ENCODE peak calls at places on chromosomes 1 and 21, in six cellular contexts. C, M, X, D, B and G are unnamed samples.
A peak's percentile ranks its signal among the peaks of the same experiment; 100 is the strongest.

GRCh38 chr1:85585845-85586244 is 5.3 kb downstream of the CCN1 start:
- DNase-seq in B (no peak), C (no peak), M (no peak), D (peak; percentile 34), X (no peak), G (no peak)

GRCh38 chr1:77424236-77424635 is 142.4 kb downstream of the AK5 start:
- DNase-seq in X (no peak), M (no peak), B (no peak), C (no peak), D (no peak), G (no peak)

GRCh38 chr1:83043192-83043591 is 955.7 kb downstream of the TTLL7 start:
- DNase-seq in D (no peak), X (no peak), M (no peak), C (no peak), B (no peak), G (no peak)

GRCh38 chr1:71490432-71490831 is 409.6 kb upstream of the ZRANB2 start:
- DNase-seq in B (no peak), M (no peak), X (no peak), D (no peak), C (no peak), G (no peak)

GRCh38 chr1:184051138-184051484 is 419 bp upstream of the TSEN15 start:
- DNase-seq in C (no peak), D (no peak), B (no peak), M (no peak), X (no peak), G (no peak)

GRCh38 chr21:45491056-45491455 is 51.2 kb downstream of the SLC19A1 start:
- DNase-seq in B (no peak), C (no peak), M (no peak), D (no peak), X (no peak), G (no peak)

GRCh38 chr1:169466259-169467230 is 19.2 kb downstream of the SLC19A2 start:
- DNase-seq in X (no peak), C (no peak), M (peak; percentile 22), D (no peak), B (no peak), G (no peak)

GRCh38 chr1:52641307-52641706 is 8.3 kb downstream of the SHISAL2A start:
- DNase-seq in B (no peak), D (no peak), C (peak; percentile 54), M (no peak), X (no peak), G (peak; percentile 75)

GRCh38 chr1:168236836-168237611 is 11.2 kb downstream of the SFT2D2 start:
- DNase-seq in B (no peak), C (no peak), M (no peak), D (no peak), X (no peak), G (no peak)

GRCh38 chr1:175218786-175219447 is 26.3 kb upstream of the KIAA0040 start:
- DNase-seq in B (no peak), M (no peak), C (no peak), D (no peak), X (no peak), G (no peak)

GRCh38 chr21:36654341-36654740 is 44.6 kb upstream of the SIM2 start:
- DNase-seq in M (no peak), D (no peak), C (no peak), X (no peak), B (no peak), G (no peak)

GRCh38 chr1:117561071-117561470 is 44.8 kb upstream of the TENT5C start:
- DNase-seq in C (peak; percentile 53), B (no peak), D (no peak), M (no peak), X (no peak), G (no peak)

GRCh38 chr1:161119017-161119378 is 1.1 kb downstream of the NIT1 start:
- DNase-seq in C (no peak), B (no peak), M (peak; percentile 31), X (no peak), D (no peak), G (no peak)

GRCh38 chr1:230972855-230973271 is 5.8 kb downstream of the TTC13 start:
- DNase-seq in B (peak; percentile 55), X (no peak), M (no peak), C (no peak), D (peak; percentile 35), G (no peak)

GRCh38 chr21:42724226-42724920 is 71.0 kb downstream of the PDE9A start:
- DNase-seq in M (no peak), B (no peak), C (no peak), X (no peak), D (no peak), G (no peak)

GRCh38 chr1:21814241-21814918 is 2.3 kb downstream of the LDLRAD2 start:
- DNase-seq in X (peak; percentile 75), D (no peak), M (peak; percentile 94), B (no peak), C (no peak), G (peak; percentile 83)

GRCh38 chr1:27007909-27008582 is 4.6 kb downstream of the TENT5B start:
- DNase-seq in X (no peak), D (peak; percentile 90), M (no peak), B (no peak), C (no peak), G (no peak)
- TF ChIP-seq POLR2AphosphoS5 in X (no peak), D (peak; percentile 71), M (no peak), B (no peak), C (no peak), G (no peak)

GRCh38 chr1:66924756-66925557 is at the start of the genes DNAI4 and MIER1:
- DNase-seq in C (peak; percentile 99), D (peak; percentile 98), B (peak; percentile 87), M (peak; percentile 98), X (peak; percentile 96), G (peak; percentile 100)
- TF ChIP-seq POLR2AphosphoS5 in C (no peak), D (peak; percentile 83), B (peak; percentile 84), M (peak; percentile 91), X (peak; percentile 89), G (peak; percentile 87)

GRCh38 chr1:20630730-20631129 is 2.5 kb upstream of the PINK1 start:
- DNase-seq in C (no peak), B (no peak), M (no peak), X (no peak), D (no peak), G (no peak)

GRCh38 chr1:20633190-20634064 is at the start of gene PINK1:
- DNase-seq in B (no peak), M (peak; percentile 95), X (peak; percentile 76), C (peak; percentile 88), D (peak; percentile 87), G (peak; percentile 96)

GRCh38 chr1:20634065-20634593 is 871 bp downstream of the PINK1 start:
- DNase-seq in X (no peak), B (peak; percentile 13), M (no peak), C (no peak), D (no peak), G (no peak)

GRCh38 chr1:20634594-20635084 is 1.4 kb downstream of the PINK1 start:
- DNase-seq in D (peak; percentile 81), X (no peak), C (no peak), B (no peak), M (peak; percentile 55), G (no peak)

DNA sequence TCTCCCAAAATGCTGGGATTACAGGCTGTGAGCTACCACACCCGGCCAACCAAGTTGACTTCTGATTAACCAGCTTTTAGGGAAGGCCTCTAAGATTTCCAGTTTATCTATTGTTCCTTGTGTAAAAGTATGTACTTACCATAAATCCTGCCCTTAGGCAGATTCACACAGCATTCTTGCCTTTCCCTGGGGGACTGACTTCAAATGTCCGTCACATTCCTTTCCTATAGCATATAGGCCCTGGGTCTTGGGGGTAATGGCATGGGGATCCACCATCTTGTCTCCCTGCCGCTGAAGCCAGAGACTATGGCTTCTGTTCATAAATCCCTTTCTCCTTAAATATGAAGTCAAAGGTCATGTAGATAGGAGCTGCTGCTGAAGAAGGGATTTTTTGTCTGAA is 872 bp upstream of the PINK1 start:
- DNase-seq in M (no peak), C (no peak), X (no peak), D (no peak), B (no peak), G (no peak)
- TF ChIP-seq POLR2AphosphoS5 in M (no peak), C (no peak), X (no peak), D (no peak), B (no peak), G (no peak)

GRCh38 chr1:9760824-9761223 is 62.9 kb downstream of the CLSTN1 start:
- DNase-seq in M (no peak), X (no peak), D (no peak), B (no peak), C (no peak), G (no peak)
- TF ChIP-seq POLR2AphosphoS5 in M (no peak), X (no peak), D (no peak), B (no peak), C (no peak), G (no peak)

DNA sequence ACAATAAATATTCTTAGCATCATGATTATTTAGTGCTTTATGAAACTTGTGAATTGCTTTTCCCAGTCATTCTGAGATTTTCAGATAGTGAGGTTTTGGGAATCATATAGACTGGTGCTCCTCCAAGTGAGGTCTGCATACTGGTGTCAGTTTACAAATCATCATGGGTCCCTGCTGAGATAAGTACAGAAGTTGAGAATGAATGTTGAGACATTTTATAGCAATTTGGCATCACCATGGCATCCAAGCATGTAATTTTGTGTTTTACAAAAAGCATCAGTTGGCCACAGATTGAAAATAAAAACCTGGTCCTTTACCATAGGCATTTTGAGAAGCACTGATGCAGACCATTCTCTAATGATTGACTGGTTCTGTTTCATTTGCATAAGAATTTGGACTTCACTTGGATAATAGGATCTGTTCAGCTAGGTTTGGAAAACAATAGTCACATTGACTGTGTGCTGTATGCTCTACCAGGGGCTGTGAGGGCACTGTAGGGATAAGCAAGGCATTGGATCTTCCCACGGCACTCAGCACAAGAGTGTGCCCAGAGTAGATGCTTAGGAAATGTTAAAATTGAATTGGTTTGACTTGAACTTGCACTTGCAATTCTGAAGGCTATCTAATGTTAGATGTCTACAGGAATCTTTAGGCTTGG is 79.0 kb upstream of the JUN start:
- DNase-seq in B (no peak), X (no peak), M (no peak), D (no peak), C (no peak), G (no peak)
- TF ChIP-seq POLR2AphosphoS5 in B (no peak), X (no peak), M (no peak), D (no peak), C (no peak), G (no peak)